ENCODE peak calls at places on chromosomes 16 and 17, in four cellular contexts. K is AG10803, G is heart right ventricle, Y is right lobe of liver. V is an unnamed sample.

GRCh38 chr17:19743101-19744100 is 4.7 kb downstream of the ALDH3A1 start:
- DNase-seq in Y (no peak), G (no peak), K (no peak), V (no peak)

GRCh38 chr16:54985156-54985555 is 54.5 kb downstream of the IRX5 start:
- DNase-seq in Y (no peak), K (no peak), G (no peak), V (no peak)

GRCh38 chr16:28526201-28527099 is 12.3 kb downstream of the NUPR1 start:
- DNase-seq in K (no peak), Y (peak; percentile 86), G (no peak), V (no peak)

GRCh38 chr16:51971184-51971583 is 575.8 kb downstream of the TOX3 start:
- DNase-seq in K (peak; percentile 17), Y (no peak), G (no peak), V (no peak)

GRCh38 chr16:54280751-54281150 is 5.8 kb downstream of the IRX3 start:
- DNase-seq in K (peak; percentile 22), G (no peak), Y (no peak), V (no peak)

GRCh38 chr17:27670791-27671590 is 40.0 kb downstream of the LGALS9 start:
- DNase-seq in K (no peak), Y (no peak), G (no peak), V (no peak)

GRCh38 chr17:40458001-40458791 is 14.9 kb downstream of the IGFBP4 start:
- DNase-seq in G (peak; percentile 62), Y (peak; percentile 65), K (peak; percentile 95), V (no peak)

GRCh38 chr16:83952587-83952939 is 477 bp upstream of the OSGIN1 start:
- DNase-seq in K (no peak), Y (peak; percentile 83), G (no peak), V (no peak)

GRCh38 chr16:53504161-53504663 is 1.2 kb upstream of the AKTIP start:
- DNase-seq in Y (peak; percentile 70), K (peak; percentile 83), G (peak; percentile 55), V (no peak)

GRCh38 chr16:4207683-4208528 is 34.0 kb downstream of the SRL start:
- DNase-seq in G (peak; percentile 59), K (no peak), Y (no peak), V (no peak)

GRCh38 chr17:46818319-46818928 is at the start of gene WNT3:
- DNase-seq in K (no peak), G (no peak), Y (no peak), V (no peak)

GRCh38 chr17:77370536-77370935 is 229.8 kb downstream of the SEC14L1 start:
- DNase-seq in K (no peak), G (no peak), Y (no peak), V (no peak)

GRCh38 chr16:54647731-54648221 is 282.9 kb upstream of the IRX5 start:
- DNase-seq in K (peak; percentile 90), G (no peak), Y (no peak), V (no peak)

GRCh38 chr17:72976971-72977767 is 115.3 kb downstream of the SLC39A11 start:
- DNase-seq in K (peak; percentile 88), Y (peak; percentile 72), G (peak; percentile 40), V (peak; percentile 38)

GRCh38 chr16:19115148-19116021 is 1.6 kb downstream of the ITPRIPL2 start:
- DNase-seq in G (peak; percentile 25), Y (no peak), K (no peak), V (no peak)
- H3K4me3 ChIP-seq in G (peak overlapping the region; percentile 75), Y (peak overlapping the region; percentile 65), K (peak overlapping the region; percentile 75), V (peak overlapping the region; percentile 77)

GRCh38 chr17:1398028-1398427 is 2.0 kb downstream of the YWHAE start:
- DNase-seq in Y (no peak), G (no peak), K (no peak), V (no peak)
- H3K4me3 ChIP-seq in Y (no peak overlapping the region), G (peak overlapping the region; percentile 86), K (peak overlapping the region; percentile 96), V (peak overlapping the region; percentile 83)

DNA sequence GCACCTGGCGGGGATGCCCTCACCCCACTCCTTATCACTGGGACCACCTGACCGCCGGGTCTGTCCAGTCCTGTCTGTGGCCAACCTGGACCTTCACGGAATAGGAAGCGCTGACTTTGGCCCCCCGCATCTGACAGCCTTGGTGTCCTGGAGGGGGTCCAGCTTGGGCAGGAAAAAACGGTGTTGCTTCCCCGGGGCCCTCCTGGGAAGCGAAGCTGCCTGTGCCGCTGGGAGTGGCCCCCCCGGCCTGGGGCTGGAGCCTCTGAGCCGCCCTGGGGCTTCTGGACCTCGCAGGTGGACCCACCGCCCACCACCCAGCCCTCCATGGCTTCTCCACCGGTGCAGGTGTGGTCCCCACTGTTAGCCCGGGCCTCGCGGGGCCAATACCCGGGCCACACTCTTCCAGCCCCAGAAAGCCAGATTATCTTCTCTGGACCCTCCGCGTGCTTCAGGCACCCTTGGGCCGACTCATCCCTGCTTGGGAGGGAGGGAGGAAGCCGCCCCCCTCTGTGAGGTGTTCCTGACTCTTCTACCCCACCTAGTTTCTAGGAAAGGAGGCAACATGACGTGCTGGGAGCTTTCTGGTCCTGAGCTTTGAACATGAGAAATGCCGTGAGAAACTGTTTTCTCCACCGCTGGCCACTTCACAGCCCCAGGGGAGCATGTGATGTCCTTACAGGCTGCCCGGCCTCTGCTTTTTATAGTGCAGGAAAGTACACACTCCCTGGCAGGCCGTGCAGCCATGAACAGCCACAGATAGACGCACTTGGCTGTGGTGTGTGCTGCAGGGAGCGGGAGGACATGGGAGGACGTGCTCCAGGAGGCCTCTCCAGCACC is 1.1 kb downstream of the C1QTNF1 start:
- DNase-seq in K (no peak), Y (peak; percentile 44), G (peak; percentile 75), V (no peak)
- H3K4me3 ChIP-seq in K (peak overlapping the region; percentile 68), Y (peak overlapping the region; percentile 47), G (peak overlapping the region; percentile 58), V (no peak overlapping the region)

DNA sequence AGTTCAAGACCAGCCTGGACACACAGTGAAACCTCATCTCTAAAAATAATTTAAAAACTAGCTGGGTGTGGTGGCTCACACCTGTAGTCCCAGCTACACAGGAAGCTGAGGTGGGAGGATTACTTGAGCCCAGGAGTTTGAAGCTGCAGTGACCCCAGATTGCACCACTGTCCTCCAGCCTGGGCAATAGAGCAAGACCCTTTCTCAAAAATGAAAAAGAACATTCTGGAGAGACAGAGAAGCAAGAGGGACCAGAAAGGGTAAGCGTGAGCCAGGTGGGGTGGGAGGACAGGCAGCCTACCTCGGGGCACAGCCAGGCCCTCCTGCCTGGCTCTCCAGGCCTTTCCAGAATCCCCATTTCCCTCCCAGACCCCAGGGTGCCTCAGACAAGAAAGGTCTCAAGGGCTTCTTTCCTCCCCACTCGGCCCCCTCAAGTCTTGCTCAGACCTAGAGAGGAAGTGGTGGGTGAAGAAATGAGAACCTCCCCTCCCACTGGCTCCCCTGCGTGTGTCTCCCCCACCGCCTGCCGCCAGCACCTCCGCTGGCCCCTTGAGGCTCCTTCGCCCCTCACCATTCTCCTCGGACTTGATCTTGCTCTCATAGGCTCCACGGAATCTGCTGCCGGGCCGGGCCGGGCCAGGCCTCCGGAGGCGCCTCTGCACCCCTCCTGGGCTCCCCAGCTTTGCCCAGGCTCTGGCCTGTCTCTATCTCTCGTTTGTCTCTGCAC is 501 bp downstream of the C16orf54 start:
- DNase-seq in K (no peak), Y (no peak), G (no peak), V (no peak)
- H3K4me3 ChIP-seq in K (no peak overlapping the region), Y (peak overlapping the region; percentile 37), G (peak overlapping the region; percentile 39), V (peak overlapping the region; percentile 62)

GRCh38 chr16:87356491-87356853 is 27.1 kb downstream of the FBXO31 start:
- DNase-seq in K (no peak), G (no peak), Y (no peak), V (no peak)
- H3K4me3 ChIP-seq in K (no peak overlapping the region), G (no peak overlapping the region), Y (no peak overlapping the region), V (no peak overlapping the region)